ENCODE peak calls at places on chromosomes 3 and 15, in seven cellular contexts. N is ovary, A is left ventricle myocardium inferior, M is psoas muscle, L is stomach, Q is mammary epithelial cell, H is HepG2. X is an unnamed sample. For H3K4me1 and H3K27me3, the result is how much of the 10 kb centered on the place peaks cover.

GRCh38 chr15:66843581-66843980 is 141.5 kb downstream of the SMAD6 start:
- DNase-seq in N (no peak), A (no peak), M (no peak), L (no peak), Q (no peak), H (no peak), X (no peak)

GRCh38 chr3:138638641-138639040 is 30.1 kb downstream of the FAIM start:
- DNase-seq in N (no peak), A (no peak), M (no peak), L (no peak), Q (no peak), H (no peak), X (no peak)

GRCh38 chr3:37256447-37256846 is 82.1 kb upstream of the LRRFIP2 start:
- DNase-seq in N (no peak), A (no peak), M (no peak), L (no peak), Q (no peak), H (peak), X (no peak)

GRCh38 chr15:46304320-46304719 is 669.5 kb downstream of the SQOR start:
- DNase-seq in N (no peak), A (no peak), M (no peak), L (no peak), Q (no peak), H (peak), X (no peak)

GRCh38 chr3:128549283-128550112 is 56.5 kb upstream of the GATA2 start:
- DNase-seq in N (peak), A (peak), M (peak), L (peak), Q (peak), H (peak), X (no peak)

GRCh38 chr3:8759038-8759755 is 10.2 kb downstream of the OXTR start:
- DNase-seq in N (no peak), A (no peak), M (no peak), L (no peak), Q (no peak), H (no peak), X (no peak)

GRCh38 chr3:195255176-195255500 is 15.8 kb downstream of the XXYLT1 start:
- DNase-seq in N (peak), A (no peak), M (no peak), L (no peak), Q (no peak), H (no peak), X (no peak)

GRCh38 chr15:76336254-76337046 is at the start of gene ISL2:
- DNase-seq in N (no peak), A (no peak), M (no peak), L (peak), Q (peak), H (peak), X (no peak)

GRCh38 chr3:131705099-131705498 is 202.3 kb upstream of the MRPL3 start:
- DNase-seq in N (no peak), A (no peak), M (no peak), L (no peak), Q (no peak), H (no peak), X (no peak)

GRCh38 chr15:39118510-39118909 is 462.4 kb upstream of the THBS1 start:
- DNase-seq in N (no peak), A (no peak), M (no peak), L (no peak), Q (peak), H (no peak), X (no peak)

GRCh38 chr15:41495736-41496599 is 2.3 kb downstream of the ITPKA start:
- DNase-seq in N (no peak), A (no peak), M (no peak), L (peak), Q (no peak), H (peak), X (peak)

GRCh38 chr15:73571346-73571745 is 61.8 kb downstream of the NPTN start:
- DNase-seq in N (no peak), A (no peak), M (no peak), L (no peak), Q (no peak), H (peak), X (no peak)

GRCh38 chr3:152728346-152728980 is 106.5 kb upstream of the P2RY1 start:
- DNase-seq in N (no peak), A (no peak), M (no peak), L (no peak), Q (no peak), H (no peak), X (no peak)

GRCh38 chr3:186790261-186790981 is 7.0 kb downstream of the EIF4A2 start:
- DNase-seq in N (no peak), A (no peak), M (no peak), L (no peak), Q (peak), H (peak), X (no peak)

GRCh38 chr3:162302983-162303624 is 806.5 kb downstream of the OTOL1 start:
- DNase-seq in N (no peak), A (no peak), M (no peak), L (no peak), Q (peak), H (no peak), X (no peak)

GRCh38 chr3:88460369-88460768 is 310.6 kb downstream of the C3orf38 start:
- DNase-seq in N (no peak), A (no peak), M (no peak), L (no peak), Q (no peak), H (no peak), X (no peak)

GRCh38 chr3:10344147-10344943 is 23.4 kb upstream of the SEC13 start:
- DNase-seq in N (peak), A (no peak), M (no peak), L (peak), Q (no peak), H (no peak), X (no peak)

GRCh38 chr15:38996111-38996541 is 431.5 kb upstream of the RASGRP1 start:
- DNase-seq in N (no peak), A (no peak), M (no peak), L (no peak), Q (peak), H (no peak), X (no peak)

GRCh38 chr3:31762888-31763351 is 218.1 kb downstream of the OSBPL10 start:
- DNase-seq in N (no peak), A (no peak), M (no peak), L (no peak), Q (no peak), H (no peak), X (no peak)

GRCh38 chr3:98457543-98457942 is 5.5 kb upstream of the OR5K1 start:
- DNase-seq in N (no peak), A (no peak), M (no peak), L (no peak), Q (no peak), H (no peak), X (no peak)
- TF ChIP-seq CTCF in N (no peak), A (no peak), M (no peak), L (no peak), Q (peak), H (peak), X (no peak)

GRCh38 chr3:12991481-12991837 is 81.8 kb downstream of the IQSEC1 start:
- DNase-seq in N (no peak), A (no peak), M (no peak), L (no peak), Q (no peak), H (no peak), X (no peak)

GRCh38 chr3:12991861-12992281 is 81.4 kb downstream of the IQSEC1 start:
- DNase-seq in N (peak), A (no peak), M (no peak), L (peak), Q (no peak), H (peak), X (peak)

GRCh38 chr3:12990781-12991480 is 82.3 kb downstream of the IQSEC1 start:
- DNase-seq in N (peak), A (no peak), M (no peak), L (no peak), Q (peak), H (no peak), X (no peak)

GRCh38 chr3:12988728-12989454 is 84.3 kb downstream of the IQSEC1 start:
- DNase-seq in N (no peak), A (no peak), M (no peak), L (no peak), Q (no peak), H (no peak), X (no peak)

DNA sequence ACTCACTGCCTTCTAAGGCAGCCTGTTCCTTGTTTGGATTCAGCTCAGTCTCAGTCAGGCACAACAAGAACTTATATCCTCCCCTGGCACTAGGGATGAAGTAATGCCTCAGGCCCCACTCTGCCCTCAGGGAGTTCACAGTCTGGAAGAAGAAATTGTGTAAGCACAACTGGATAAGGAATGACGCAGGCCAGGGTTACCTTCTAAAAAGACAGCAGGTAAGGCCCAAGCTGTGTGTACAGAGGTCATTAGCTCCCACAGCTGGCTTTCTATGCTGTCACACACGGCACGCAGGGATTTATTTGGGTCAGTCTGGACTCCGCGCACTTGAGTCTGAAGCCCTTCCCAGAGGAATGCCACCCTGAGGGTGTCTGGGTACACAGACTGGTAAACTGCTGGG is 82.9 kb downstream of the IQSEC1 start:
- DNase-seq in N (no peak), A (no peak), M (no peak), L (no peak), Q (peak), H (no peak), X (no peak)
- H3K4me1 ChIP-seq in N (under half), A (half or more), M (under half), L (half or more), Q (under half), H (under half), X (under half)

DNA sequence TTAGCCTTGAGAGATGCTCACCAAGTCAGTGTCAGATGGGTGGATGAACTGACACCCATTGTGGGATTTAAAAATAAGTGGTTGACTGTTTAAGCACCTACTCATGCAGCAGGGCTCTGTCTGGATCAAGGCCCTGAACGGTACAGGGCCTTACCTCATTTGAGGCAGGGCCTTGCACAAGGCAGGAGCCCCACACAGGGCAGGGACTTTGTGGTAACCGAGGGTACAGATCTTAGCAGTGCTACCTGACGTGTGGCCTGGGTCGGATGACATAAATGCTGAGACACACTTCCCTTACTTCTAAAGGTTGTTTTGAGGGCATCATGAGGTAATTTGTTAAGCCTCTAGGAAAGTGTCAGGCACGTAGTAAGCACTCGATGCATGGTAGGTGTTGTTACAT is 59.5 kb upstream of the PLXNA1 start:
- DNase-seq in N (no peak), A (no peak), M (no peak), L (no peak), Q (no peak), H (no peak), X (no peak)
- H3K27me3 ChIP-seq in N (under half), A (under half), M (under half), L (under half), Q (under half), H (under half), X (under half)

DNA sequence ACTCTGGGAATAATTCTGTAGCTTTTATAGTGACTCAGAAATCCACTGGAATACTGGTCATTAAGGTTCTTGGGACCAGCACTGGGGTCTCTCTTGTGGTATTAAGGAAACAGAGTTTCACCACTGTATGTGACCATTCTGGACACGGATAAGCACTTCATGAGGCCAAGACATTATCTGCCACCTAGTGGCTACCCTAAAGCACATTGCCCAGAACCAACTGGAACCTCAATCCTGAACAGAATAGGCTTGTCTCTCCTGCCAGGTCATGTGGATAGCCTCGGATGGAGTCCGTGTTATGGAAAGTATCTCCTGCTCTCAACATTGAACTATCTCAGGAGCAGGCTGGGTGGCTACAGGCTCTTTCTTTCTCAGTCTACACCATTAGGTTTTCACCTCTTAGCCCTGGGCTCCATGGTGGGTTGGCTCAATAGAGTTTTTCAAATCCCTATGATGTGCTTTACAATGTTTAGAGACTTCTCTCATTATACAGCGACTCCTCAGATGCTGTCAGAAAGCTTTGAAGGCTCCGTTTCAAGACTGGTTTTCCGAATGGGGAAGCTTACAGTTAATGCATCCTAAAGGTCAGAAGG is 167.6 kb upstream of the ST8SIA2 start:
- DNase-seq in N (no peak), A (no peak), M (no peak), L (no peak), Q (peak), H (peak), X (no peak)
- TF ChIP-seq CTCF in N (no peak), A (peak), M (peak), L (peak), Q (peak), H (peak), X (no peak)

DNA sequence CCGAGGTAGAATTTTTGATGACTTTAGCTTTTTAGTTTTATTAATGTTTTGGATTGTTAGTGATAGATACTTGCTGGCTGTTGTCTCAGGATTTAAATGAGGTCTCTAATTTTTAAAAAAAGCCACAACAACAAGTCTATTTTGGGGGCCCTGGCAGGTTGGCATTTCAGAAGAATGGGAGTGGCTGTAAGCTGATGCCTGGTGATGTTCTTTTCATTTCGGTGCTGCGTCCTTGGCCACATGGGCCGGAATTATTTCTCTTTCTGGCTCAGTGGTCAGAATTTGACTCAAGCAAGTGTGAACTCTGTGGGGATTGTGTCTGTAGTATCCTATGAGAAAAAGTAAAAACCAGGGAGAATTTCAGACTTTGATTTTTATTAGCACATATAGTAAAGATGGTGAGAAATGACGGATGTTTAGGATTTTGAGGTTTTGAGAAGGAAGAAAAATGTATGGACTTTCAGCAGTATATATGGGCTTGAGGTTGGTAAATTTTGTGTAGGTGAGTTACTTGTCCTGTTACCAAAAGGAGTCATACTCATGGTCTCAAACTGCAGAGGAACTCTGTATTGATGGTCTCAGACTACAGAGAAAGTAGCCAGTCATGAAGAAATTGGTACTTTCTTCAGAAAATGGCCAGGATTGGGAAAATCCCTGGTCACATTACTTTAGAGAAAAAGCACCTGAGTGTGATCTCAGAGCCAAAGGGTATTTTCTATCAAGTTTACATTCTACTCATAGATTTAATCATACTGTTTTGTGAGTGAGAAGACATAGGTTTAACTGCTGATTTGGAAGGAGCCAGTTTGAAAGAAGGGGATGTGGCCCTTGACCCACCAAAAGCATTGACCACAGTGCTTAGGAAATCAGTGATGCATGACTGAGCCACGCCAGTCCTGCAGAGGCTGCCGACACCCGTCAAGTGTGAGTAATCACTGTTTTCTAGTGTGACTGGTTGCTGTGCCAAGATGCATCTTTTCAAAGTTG is 203.3 kb downstream of the AKAP13 start:
- DNase-seq in N (no peak), A (peak), M (peak), L (peak), Q (peak), H (no peak), X (no peak)
- H3K4me1 ChIP-seq in N (under half), A (half or more), M (half or more), L (half or more), Q (under half), H (under half), X (under half)

DNA sequence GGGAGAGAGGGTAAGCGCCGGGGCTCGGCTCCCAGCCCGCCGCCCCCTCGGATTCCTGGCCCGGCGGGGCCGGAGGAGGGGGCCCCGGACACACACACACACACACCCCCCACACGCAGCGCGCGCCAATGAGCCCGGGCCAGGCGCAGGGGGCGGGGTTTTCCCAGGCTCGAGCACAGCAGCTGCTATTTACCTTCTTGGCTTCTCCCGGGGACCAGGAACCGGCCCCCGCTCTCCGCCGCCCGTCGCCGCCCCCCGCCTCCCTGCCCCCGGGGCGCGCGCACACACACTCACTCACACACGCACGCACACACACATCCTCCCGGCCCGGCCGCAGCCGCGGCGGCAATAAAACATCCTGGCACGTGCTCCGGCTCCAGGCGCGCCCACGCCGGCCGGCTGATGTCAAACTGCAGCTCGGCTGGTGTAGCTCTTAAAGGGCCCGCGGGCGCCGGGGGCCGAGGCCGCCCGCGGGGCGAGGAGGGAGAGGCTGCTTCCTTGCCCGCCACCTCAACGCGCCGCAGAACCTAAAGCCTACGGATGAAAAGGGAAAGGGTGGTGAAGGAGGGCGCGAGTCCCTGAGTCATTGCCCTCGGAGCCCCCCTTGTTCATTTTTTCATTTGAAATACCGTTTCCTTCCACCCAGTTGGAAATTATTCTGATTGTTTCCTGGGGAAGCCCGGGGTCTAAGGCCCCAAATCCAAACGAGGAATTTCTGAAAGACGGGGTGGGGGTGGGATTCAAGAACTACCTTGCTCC is 1.0 kb upstream of the HES1 start:
- DNase-seq in N (peak), A (peak), M (peak), L (peak), Q (peak), H (peak), X (peak)
- H3K27me3 ChIP-seq in N (under half), A (under half), M (under half), L (under half), Q (under half), H (under half), X (under half)